ENCODE peak calls at places on chromosomes 16 and 17, in four cellular contexts. H is left lung, G is tibial nerve, O is MCF 10A. K is an unnamed sample.

GRCh38 chr16:25692307-25692706 is 548 bp downstream of the HS3ST4 start:
- DNase-seq in H (no peak), G (no peak), O (no peak), K (no peak)

GRCh38 chr17:10099051-10099571 is 99.3 kb downstream of the GAS7 start:
- DNase-seq in H (no peak), G (no peak), O (no peak), K (no peak)

GRCh38 chr17:71071837-71072236 is 902.5 kb downstream of the KCNJ2 start:
- DNase-seq in H (peak), G (no peak), O (peak), K (no peak)

GRCh38 chr17:45396496-45397205 is 36.0 kb downstream of the ARHGAP27 start:
- DNase-seq in H (no peak), G (no peak), O (no peak), K (no peak)

GRCh38 chr16:23403547-23403946 is 49.4 kb downstream of the COG7 start:
- DNase-seq in H (no peak), G (no peak), O (no peak), K (no peak)

GRCh38 chr16:48158296-48158695 is 2.5 kb upstream of the ABCC12 start:
- DNase-seq in H (no peak), G (no peak), O (peak), K (no peak)

GRCh38 chr17:28675980-28676379 is 14.0 kb downstream of the SUPT6H start:
- DNase-seq in H (no peak), G (no peak), O (peak), K (no peak)

GRCh38 chr17:46184696-46185095 is 8.5 kb downstream of the KANSL1 start:
- DNase-seq in H (no peak), G (no peak), O (no peak), K (no peak)

GRCh38 chr17:4998027-4998665 is 396 bp downstream of the KIF1C start:
- DNase-seq in H (peak), G (no peak), O (peak), K (no peak)

GRCh38 chr16:31260136-31260931 is 559 bp downstream of the ITGAM start:
- DNase-seq in H (no peak), G (no peak), O (no peak), K (no peak)

GRCh38 chr16:23858496-23859062 is 22.8 kb downstream of the PRKCB start:
- DNase-seq in H (no peak), G (peak), O (peak), K (no peak)

GRCh38 chr17:68400404-68400735 is 56.9 kb downstream of the WIPI1 start:
- DNase-seq in H (no peak), G (no peak), O (no peak), K (no peak)

GRCh38 chr16:87161822-87162676 is 155.1 kb downstream of the C16orf95 start:
- DNase-seq in H (no peak), G (no peak), O (no peak), K (no peak)

GRCh38 chr17:43900858-43901754 is 6.2 kb downstream of the MPP2 start:
- DNase-seq in H (no peak), G (no peak), O (no peak), K (no peak)

GRCh38 chr17:76267051-76267576 is 2.0 kb downstream of the UBALD2 start:
- DNase-seq in H (no peak), G (no peak), O (no peak), K (no peak)

GRCh38 chr16:86011532-86011931 is 112.6 kb downstream of the IRF8 start:
- DNase-seq in H (no peak), G (no peak), O (no peak), K (no peak)

GRCh38 chr16:31519746-31520145 is 8.0 kb upstream of the AHSP start:
- DNase-seq in H (no peak), G (no peak), O (no peak), K (no peak)

GRCh38 chr17:29771561-29771960 is 148.8 kb upstream of the CORO6 start:
- DNase-seq in H (no peak), G (no peak), O (no peak), K (no peak)

GRCh38 chr16:88533381-88533831 is 36.8 kb upstream of the ZC3H18 start:
- DNase-seq in H (no peak), G (no peak), O (no peak), K (no peak)

GRCh38 chr16:80938035-80938927 is 68.4 kb downstream of the CMC2 start:
- DNase-seq in H (peak), G (peak), O (peak), K (no peak)

GRCh38 chr17:42548993-42549755 is 3.5 kb upstream of the HSD17B1 start:
- DNase-seq in H (no peak), G (no peak), O (no peak), K (no peak)

GRCh38 chr17:42555122-42555622 is 2.4 kb downstream of the HSD17B1 start:
- DNase-seq in H (no peak), G (no peak), O (no peak), K (no peak)

GRCh38 chr17:42553161-42553818 is 567 bp downstream of the HSD17B1 start:
- DNase-seq in H (no peak), G (no peak), O (peak), K (no peak)

GRCh38 chr17:42554250-42555121 is 1.8 kb downstream of the HSD17B1 start:
- DNase-seq in H (peak), G (peak), O (peak), K (peak)

GRCh38 chr17:42553866-42554249 is 1.1 kb downstream of the HSD17B1 start:
- DNase-seq in H (no peak), G (no peak), O (peak), K (no peak)
- TF ChIP-seq CTCF in H (no peak), G (no peak), O (peak), K (no peak)

GRCh38 chr17:57009737-57010445 is 32.0 kb downstream of the SCPEP1 start:
- DNase-seq in H (no peak), G (peak), O (peak), K (no peak)
- TF ChIP-seq CTCF in H (peak), G (peak), O (peak), K (peak)

GRCh38 chr17:37212184-37212583 is 163.6 kb upstream of the C17orf78 start:
- DNase-seq in H (no peak), G (no peak), O (no peak), K (no peak)
- TF ChIP-seq CTCF in H (no peak), G (no peak), O (no peak), K (peak)

DNA sequence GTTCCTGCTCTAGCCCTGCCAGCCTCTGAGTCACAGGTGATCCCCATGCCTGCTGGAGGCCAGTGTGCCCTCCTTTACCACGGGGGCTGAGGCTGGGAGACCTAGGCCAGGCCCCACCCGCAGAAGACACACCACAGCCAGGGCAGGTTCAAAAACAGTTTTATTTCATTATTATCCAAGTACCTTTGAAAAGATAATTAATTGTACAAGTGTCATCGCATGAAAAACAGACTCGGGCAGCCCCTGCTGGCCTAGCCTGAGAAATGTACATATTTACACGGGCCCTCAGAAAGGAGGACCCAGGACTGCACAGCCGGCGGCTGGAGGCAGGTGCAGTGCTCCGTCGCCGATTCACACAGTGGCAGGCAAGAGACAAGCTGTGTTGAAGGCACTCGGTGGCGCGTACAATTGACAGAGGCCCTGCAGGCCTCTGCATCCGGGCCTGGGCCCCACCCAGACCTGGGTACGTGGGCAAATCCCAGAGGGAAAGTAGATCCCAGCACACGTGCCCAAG is 4.4 kb downstream of the PDIA2 start:
- DNase-seq in H (no peak), G (no peak), O (no peak), K (no peak)
- TF ChIP-seq CTCF in H (no peak), G (no peak), O (no peak), K (no peak)

GRCh38 chr16:46690281-46691178 is 1.1 kb downstream of the ORC6 start:
- DNase-seq in H (peak), G (no peak), O (peak), K (no peak)
- TF ChIP-seq CTCF in H (no peak), G (no peak), O (peak), K (no peak)